ENCODE peak calls at places on chromosomes 16 and 17, in ten cellular contexts. O, D, L, V, B, T, E, S, R and U are unnamed samples. For H3K36me3 and H3K27me3, the result is how much of the 10 kb centered on the place peaks cover.

GRCh38 chr17:19513897-19514488 is 19.7 kb upstream of the SLC47A1 start:
- DNase-seq in T (peak), S (peak), B (no peak), R (peak), D (peak), V (peak), L (peak), E (peak), O (peak), U (peak)

GRCh38 chr17:33204701-33205100 is 88.4 kb downstream of the ASIC2 start:
- DNase-seq in S (no peak), T (no peak), R (no peak), D (no peak), L (no peak), O (no peak), V (no peak), B (no peak), E (no peak), U (no peak)

GRCh38 chr16:69938981-69939820 is 11.9 kb upstream of the CLEC18A start:
- DNase-seq in L (no peak), O (peak), R (no peak), T (peak), E (no peak), B (no peak), S (no peak), V (peak), D (no peak), U (peak)

GRCh38 chr17:77098884-77099545 is 41.8 kb upstream of the SEC14L1 start:
- DNase-seq in V (no peak), R (peak), B (no peak), L (no peak), D (no peak), E (no peak), S (no peak), T (no peak), O (no peak), U (no peak)

GRCh38 chr17:19991252-19991885 is 13.7 kb upstream of the AKAP10 start:
- DNase-seq in R (no peak), B (no peak), L (no peak), E (no peak), O (no peak), T (no peak), V (no peak), D (no peak), S (no peak), U (no peak)

GRCh38 chr17:48612854-48613691 is 2.0 kb downstream of the HOXB8 start:
- DNase-seq in B (peak), T (no peak), D (no peak), R (no peak), O (no peak), L (peak), S (no peak), V (no peak), E (peak), U (peak)

GRCh38 chr17:8887834-8888703 is 20.6 kb upstream of the PIK3R6 start:
- DNase-seq in S (no peak), D (peak), R (no peak), B (no peak), L (no peak), E (no peak), O (no peak), T (peak), V (no peak), U (peak)

GRCh38 chr17:67056746-67057490 is 12.6 kb downstream of the CACNG1 start:
- DNase-seq in O (no peak), V (no peak), D (no peak), B (no peak), R (no peak), S (no peak), E (no peak), T (no peak), L (no peak), U (no peak)

GRCh38 chr17:62797959-62798358 is 10.2 kb downstream of the MARCHF10 start:
- DNase-seq in S (no peak), O (no peak), B (no peak), D (no peak), R (no peak), E (no peak), T (no peak), L (no peak), V (no peak), U (no peak)

GRCh38 chr17:45224671-45225050 is 3.0 kb downstream of the FMNL1 start:
- DNase-seq in D (no peak), L (no peak), O (peak), S (peak), E (no peak), R (no peak), V (no peak), T (peak), B (peak), U (peak)

GRCh38 chr16:21101631-21102420 is 48.8 kb downstream of the DNAH3 start:
- DNase-seq in T (no peak), E (no peak), R (no peak), V (no peak), S (peak), D (peak), B (no peak), L (peak), O (peak), U (peak)

GRCh38 chr16:72884037-72884436 is 163.9 kb downstream of the ZFHX3 start:
- DNase-seq in S (no peak), D (no peak), V (no peak), R (no peak), E (no peak), B (no peak), O (no peak), T (no peak), L (no peak), U (no peak)

GRCh38 chr16:69513180-69513966 is 52.4 kb upstream of the NFAT5 start:
- DNase-seq in D (no peak), R (no peak), S (no peak), O (no peak), B (no peak), V (no peak), T (no peak), L (no peak), E (no peak), U (no peak)

GRCh38 chr16:10992797-10993196 is 48.4 kb downstream of the CLEC16A start:
- DNase-seq in D (no peak), S (peak), O (no peak), R (no peak), E (peak), V (no peak), L (no peak), T (no peak), B (no peak), U (peak)

GRCh38 chr16:1458336-1458976 is 14.1 kb upstream of the CCDC154 start:
- DNase-seq in T (no peak), B (peak), O (no peak), V (no peak), E (no peak), L (no peak), R (no peak), S (no peak), D (no peak), U (no peak)

GRCh38 chr16:1823821-1824220 is 2.8 kb downstream of the HAGH start:
- DNase-seq in E (no peak), T (peak), L (peak), B (no peak), O (no peak), V (no peak), R (no peak), S (peak), D (no peak), U (peak)

GRCh38 chr16:80862153-80862552 is 57.8 kb upstream of the CDYL2 start:
- DNase-seq in V (no peak), R (no peak), T (no peak), O (no peak), E (no peak), S (no peak), L (no peak), B (no peak), D (no peak), U (no peak)

GRCh38 chr17:68593331-68593710 is 7.8 kb downstream of the FAM20A start:
- DNase-seq in L (no peak), O (no peak), B (no peak), S (no peak), D (no peak), E (no peak), V (no peak), T (no peak), R (no peak), U (no peak)

GRCh38 chr17:66667491-66668030 is 167.4 kb upstream of the CACNG5 start:
- DNase-seq in R (no peak), B (no peak), V (no peak), E (no peak), D (no peak), O (peak), S (peak), L (no peak), T (no peak), U (no peak)

DNA sequence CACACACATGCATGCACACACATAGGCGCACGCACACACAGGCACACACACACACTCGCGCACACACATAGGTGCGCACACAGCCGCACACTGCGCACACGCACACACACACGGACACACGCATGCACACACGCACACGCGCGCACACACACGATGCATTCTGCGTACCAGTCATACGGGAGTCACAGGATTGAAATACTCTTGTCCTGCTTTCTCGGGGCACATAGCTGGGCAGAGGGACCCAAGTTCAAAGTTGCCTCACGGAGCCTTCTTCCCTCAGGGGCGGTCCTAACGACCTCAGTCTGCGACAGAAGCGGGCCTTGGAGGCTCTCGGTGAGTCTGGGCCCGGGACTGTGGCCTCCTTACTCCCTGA is 56.0 kb downstream of the MRM1 start:
- DNase-seq in B (no peak), L (no peak), V (no peak), R (no peak), D (no peak), E (no peak), T (no peak), O (no peak), S (no peak), U (no peak)
- H3K4me3 ChIP-seq in B (no peak), L (no peak), V (no peak), R (no peak), D (peak), E (peak), T (peak), O (peak), S (no peak), U (peak)

DNA sequence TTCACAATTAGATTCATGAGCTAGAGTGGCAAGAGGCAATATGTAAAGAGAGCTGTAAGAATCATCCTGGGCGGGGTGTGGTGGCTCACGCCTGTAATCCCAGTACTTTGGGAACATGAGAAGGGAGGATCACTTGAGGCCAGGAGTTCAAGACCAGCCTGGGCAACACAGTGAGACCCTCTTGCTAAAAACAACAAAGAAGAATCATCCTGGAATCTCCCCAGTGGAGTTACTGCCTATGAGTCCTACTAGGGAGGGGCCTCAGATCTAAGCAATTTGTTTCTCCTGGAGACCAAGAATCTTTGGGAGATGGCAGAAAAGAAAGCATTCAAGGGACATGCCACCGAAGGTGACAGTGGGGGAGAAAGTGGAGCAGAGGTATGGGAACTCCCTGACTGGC is 119.1 kb downstream of the HIC1 start:
- DNase-seq in D (no peak), O (no peak), B (no peak), R (peak), V (no peak), L (no peak), T (no peak), S (no peak), E (no peak), U (no peak)
- H3K36me3 ChIP-seq in D (under half), O (under half), B (under half), R (under half), V (under half), L (under half), T (under half), S (half or more), E (under half), U (under half)

GRCh38 chr17:12953126-12953525 is 64.7 kb downstream of the ELAC2 start:
- DNase-seq in T (no peak), O (no peak), R (no peak), E (no peak), L (no peak), B (no peak), D (no peak), V (no peak), S (no peak), U (no peak)
- H3K27me3 ChIP-seq in T (under half), O (under half), R (under half), E (under half), L (under half), B (under half), D (under half), V (under half), S (under half), U (under half)

GRCh38 chr17:49910094-49910857 is 58.7 kb upstream of the DLX4 start:
- DNase-seq in S (no peak), O (no peak), T (no peak), R (no peak), B (no peak), L (peak), E (no peak), D (no peak), V (no peak), U (peak)
- H3K4me3 ChIP-seq in S (no peak), O (no peak), T (no peak), R (no peak), B (no peak), L (peak), E (no peak), D (peak), V (no peak), U (peak)